ENCODE peak calls at places on chromosomes 1 and 21, in eight cellular contexts. A, D, U, X, F, G, Q and V are unnamed samples.

GRCh38 chr1:33454646-33455282 is 17.7 kb upstream of the ZSCAN20 start:
- DNase-seq in A (no peak), D (no peak), U (no peak), X (no peak), F (no peak), G (no peak), Q (no peak), V (no peak)

GRCh38 chr21:45892156-45892919 is 89.2 kb upstream of the COL6A1 start:
- DNase-seq in A (peak), D (no peak), U (no peak), X (no peak), F (no peak), G (no peak), Q (no peak), V (no peak)

GRCh38 chr21:44982558-44983244 is 42.9 kb downstream of the SLX9 start:
- DNase-seq in A (no peak), D (no peak), U (no peak), X (no peak), F (no peak), G (no peak), Q (no peak), V (no peak)

GRCh38 chr1:33088119-33088906 is 7.4 kb downstream of the AZIN2 start:
- DNase-seq in A (no peak), D (no peak), U (no peak), X (no peak), F (no peak), G (no peak), Q (no peak), V (peak)

GRCh38 chr1:240149488-240150094 is 57.9 kb downstream of the FMN2 start:
- DNase-seq in A (no peak), D (peak), U (no peak), X (no peak), F (no peak), G (no peak), Q (no peak), V (peak)

GRCh38 chr1:18582890-18583289 is 47.8 kb upstream of the PAX7 start:
- DNase-seq in A (no peak), D (no peak), U (no peak), X (no peak), F (no peak), G (no peak), Q (no peak), V (no peak)

GRCh38 chr1:24707659-24708058 is 37.6 kb upstream of the CLIC4 start:
- DNase-seq in A (no peak), D (no peak), U (no peak), X (no peak), F (no peak), G (no peak), Q (no peak), V (peak)

GRCh38 chr1:58773406-58773840 is 10.4 kb downstream of the JUN start:
- DNase-seq in A (no peak), D (peak), U (no peak), X (no peak), F (no peak), G (no peak), Q (no peak), V (peak)

GRCh38 chr1:67190410-67190809 is 24.2 kb downstream of the IL23R start:
- DNase-seq in A (no peak), D (no peak), U (no peak), X (no peak), F (no peak), G (no peak), Q (no peak), V (no peak)

GRCh38 chr1:94801919-94802546 is 18.1 kb upstream of the SLC44A3 start:
- DNase-seq in A (no peak), D (no peak), U (no peak), X (no peak), F (no peak), G (no peak), Q (no peak), V (peak)

GRCh38 chr1:220690140-220691038 is at the start of gene C1orf115:
- DNase-seq in A (peak), D (peak), U (peak), X (peak), F (peak), G (peak), Q (peak), V (peak)

GRCh38 chr1:19028110-19028509 is 71.6 kb upstream of the IFFO2 start:
- DNase-seq in A (no peak), D (no peak), U (no peak), X (no peak), F (no peak), G (no peak), Q (no peak), V (no peak)

GRCh38 chr1:226542623-226543103 is 5.9 kb upstream of the STUM start:
- DNase-seq in A (no peak), D (no peak), U (no peak), X (no peak), F (no peak), G (no peak), Q (no peak), V (no peak)

GRCh38 chr1:15691434-15692032 is 7.4 kb downstream of the PLEKHM2 start:
- DNase-seq in A (no peak), D (no peak), U (no peak), X (no peak), F (no peak), G (no peak), Q (no peak), V (peak)

GRCh38 chr1:31306278-31306677 is 9.4 kb downstream of the ZCCHC17 start:
- DNase-seq in A (no peak), D (no peak), U (no peak), X (no peak), F (no peak), G (no peak), Q (no peak), V (peak)

GRCh38 chr1:161986328-161986727 is 37.3 kb downstream of the OLFML2B start:
- DNase-seq in A (no peak), D (no peak), U (no peak), X (no peak), F (no peak), G (no peak), Q (no peak), V (no peak)

GRCh38 chr1:235279627-235280194 is 48.3 kb downstream of the ARID4B start:
- DNase-seq in A (no peak), D (no peak), U (no peak), X (no peak), F (no peak), G (no peak), Q (no peak), V (no peak)

GRCh38 chr1:182570611-182570970 is 18.5 kb downstream of the RNASEL start:
- DNase-seq in A (no peak), D (no peak), U (no peak), X (no peak), F (no peak), G (no peak), Q (no peak), V (no peak)

GRCh38 chr1:229452956-229453801 is 19.3 kb upstream of the ACTA1 start:
- DNase-seq in A (no peak), D (no peak), U (no peak), X (no peak), F (no peak), G (no peak), Q (no peak), V (peak)

GRCh38 chr1:244160455-244161020 is 109.5 kb downstream of the ZBTB18 start:
- DNase-seq in A (no peak), D (no peak), U (no peak), X (no peak), F (no peak), G (no peak), Q (no peak), V (no peak)

GRCh38 chr1:227166559-227166958 is 151.7 kb downstream of the CDC42BPA start:
- DNase-seq in A (no peak), D (no peak), U (no peak), X (no peak), F (no peak), G (no peak), Q (no peak), V (no peak)

GRCh38 chr1:232868793-232869491 is 63.7 kb downstream of the MAP10 start:
- DNase-seq in A (no peak), D (no peak), U (no peak), X (no peak), F (no peak), G (no peak), Q (no peak), V (peak)

GRCh38 chr1:7991504-7992440 is 30.3 kb downstream of the PARK7 start:
- DNase-seq in A (no peak), D (no peak), U (no peak), X (no peak), F (no peak), G (no peak), Q (no peak), V (peak)

GRCh38 chr1:52662645-52663313 is 29.8 kb downstream of the SHISAL2A start:
- DNase-seq in A (no peak), D (no peak), U (no peak), X (no peak), F (no peak), G (no peak), Q (no peak), V (peak)

GRCh38 chr1:12618661-12619395 is 818 bp upstream of the DHRS3 start:
- DNase-seq in A (no peak), D (no peak), U (peak), X (peak), F (peak), G (peak), Q (peak), V (peak)

GRCh38 chr1:9912264-9912936 is 2.3 kb upstream of the CTNNBIP1 start:
- DNase-seq in A (no peak), D (no peak), U (no peak), X (no peak), F (no peak), G (no peak), Q (no peak), V (no peak)

GRCh38 chr1:203328714-203329122 is 22.2 kb downstream of the FMOD start:
- DNase-seq in A (no peak), D (peak), U (no peak), X (no peak), F (no peak), G (no peak), Q (no peak), V (no peak)

GRCh38 chr1:2468041-2468472 is 8.0 kb upstream of the PLCH2 start:
- DNase-seq in A (peak), D (no peak), U (peak), X (peak), F (peak), G (no peak), Q (peak), V (peak)

GRCh38 chr1:117267232-117267774 is 56.6 kb upstream of the VTCN1 start:
- DNase-seq in A (no peak), D (no peak), U (no peak), X (no peak), F (no peak), G (no peak), Q (no peak), V (no peak)

GRCh38 chr1:201602413-201603265 is 63.7 kb downstream of the NAV1 start:
- DNase-seq in A (no peak), D (no peak), U (no peak), X (no peak), F (no peak), G (no peak), Q (no peak), V (peak)

GRCh38 chr1:203534526-203534925 is 40.6 kb downstream of the OPTC start:
- DNase-seq in A (no peak), D (no peak), U (no peak), X (no peak), F (no peak), G (no peak), Q (no peak), V (peak)

GRCh38 chr1:218527737-218528136 is 182.6 kb downstream of the TGFB2 start:
- DNase-seq in A (no peak), D (no peak), U (no peak), X (no peak), F (no peak), G (no peak), Q (no peak), V (no peak)

GRCh38 chr21:46124926-46125845 is 27.3 kb downstream of the COL6A2 start:
- DNase-seq in A (no peak), D (no peak), U (peak), X (no peak), F (no peak), G (peak), Q (no peak), V (no peak)

GRCh38 chr1:52348704-52349301 is 17.2 kb downstream of the CC2D1B start:
- DNase-seq in A (no peak), D (no peak), U (no peak), X (no peak), F (no peak), G (no peak), Q (no peak), V (peak)

GRCh38 chr1:50271968-50272578 is 151.2 kb downstream of the DMRTA2 start:
- DNase-seq in A (peak), D (no peak), U (peak), X (peak), F (no peak), G (no peak), Q (no peak), V (peak)

GRCh38 chr1:185317886-185318310 is 855 bp upstream of the IVNS1ABP start:
- DNase-seq in A (peak), D (no peak), U (peak), X (peak), F (peak), G (peak), Q (peak), V (peak)

GRCh38 chr21:14120091-14120734 is 90.5 kb downstream of the LIPI start:
- DNase-seq in A (no peak), D (no peak), U (no peak), X (peak), F (peak), G (no peak), Q (no peak), V (peak)

GRCh38 chr1:54904476-54905048 is 17.6 kb upstream of the DHCR24 start:
- DNase-seq in A (no peak), D (no peak), U (no peak), X (no peak), F (no peak), G (no peak), Q (no peak), V (peak)

GRCh38 chr1:16226495-16227179 is 10.3 kb downstream of the CPLANE2 start:
- DNase-seq in A (no peak), D (no peak), U (peak), X (no peak), F (no peak), G (no peak), Q (no peak), V (peak)